ENCODE peak calls at places on chromosomes 6 and 20, in eight cellular contexts. K, G, Z, Y, Q, S, M and N are unnamed samples.

GRCh38 chr20:45779011-45779915 is 12.4 kb downstream of the WFDC3 start:
- DNase-seq in K (peak), G (peak), Z (peak), Y (peak), Q (peak), S (peak), M (peak), N (peak)

GRCh38 chr6:129981598-129981997 is 36.8 kb upstream of the L3MBTL3 start:
- DNase-seq in K (no peak), G (no peak), Z (peak), Y (no peak), Q (peak), S (no peak), M (no peak), N (no peak)

GRCh38 chr6:36827261-36828079 is 11.8 kb downstream of the CPNE5 start:
- DNase-seq in K (peak), G (peak), Z (peak), Y (peak), Q (peak), S (no peak), M (no peak), N (no peak)

GRCh38 chr6:6919173-6919572 is 188.6 kb upstream of the RREB1 start:
- DNase-seq in K (no peak), G (no peak), Z (no peak), Y (no peak), Q (no peak), S (no peak), M (no peak), N (no peak)

GRCh38 chr6:154236646-154237236 is 119.9 kb downstream of the IPCEF1 start:
- DNase-seq in K (no peak), G (no peak), Z (no peak), Y (no peak), Q (peak), S (no peak), M (no peak), N (no peak)

GRCh38 chr6:92150560-92150959 is 1268.8 kb downstream of the EPHA7 start:
- DNase-seq in K (no peak), G (no peak), Z (no peak), Y (no peak), Q (no peak), S (no peak), M (no peak), N (no peak)

GRCh38 chr6:70094156-70094555 is 208.7 kb downstream of the COL9A1 start:
- DNase-seq in K (no peak), G (no peak), Z (no peak), Y (no peak), Q (no peak), S (no peak), M (no peak), N (no peak)

GRCh38 chr6:112701201-112701600 is 354.1 kb downstream of the RFPL4B start:
- DNase-seq in K (peak), G (peak), Z (no peak), Y (no peak), Q (peak), S (no peak), M (no peak), N (peak)

GRCh38 chr6:105401247-105402089 is 1.4 kb downstream of the PREP start:
- DNase-seq in K (no peak), G (no peak), Z (no peak), Y (no peak), Q (peak), S (no peak), M (no peak), N (no peak)

GRCh38 chr6:118551063-118551672 is 3.1 kb downstream of the PLN start:
- DNase-seq in K (no peak), G (peak), Z (peak), Y (no peak), Q (peak), S (no peak), M (no peak), N (no peak)

GRCh38 chr6:123655520-123656306 is 19.0 kb upstream of the TRDN start:
- DNase-seq in K (no peak), G (no peak), Z (peak), Y (no peak), Q (no peak), S (no peak), M (no peak), N (no peak)

GRCh38 chr6:104705095-104705707 is 154.5 kb downstream of the HACE1 start:
- DNase-seq in K (no peak), G (peak), Z (peak), Y (peak), Q (peak), S (no peak), M (no peak), N (no peak)

GRCh38 chr6:47457370-47457769 is 20.2 kb upstream of the CD2AP start:
- DNase-seq in K (no peak), G (no peak), Z (no peak), Y (no peak), Q (no peak), S (no peak), M (no peak), N (no peak)

GRCh38 chr6:16108996-16109658 is 19.8 kb upstream of the MYLIP start:
- DNase-seq in K (no peak), G (no peak), Z (no peak), Y (peak), Q (no peak), S (no peak), M (peak), N (peak)

GRCh38 chr20:62529916-62530642 is 54.3 kb upstream of the GATA5 start:
- DNase-seq in K (no peak), G (no peak), Z (no peak), Y (no peak), Q (no peak), S (no peak), M (no peak), N (no peak)

GRCh38 chr6:140193269-140193668 is 818.8 kb upstream of the CITED2 start:
- DNase-seq in K (no peak), G (no peak), Z (no peak), Y (no peak), Q (no peak), S (no peak), M (no peak), N (no peak)

GRCh38 chr6:139519571-139520031 is 145.2 kb upstream of the CITED2 start:
- DNase-seq in K (no peak), G (no peak), Z (no peak), Y (no peak), Q (peak), S (no peak), M (no peak), N (no peak)

GRCh38 chr6:111769365-111770127 is 103.7 kb downstream of the FYN start:
- DNase-seq in K (no peak), G (no peak), Z (no peak), Y (no peak), Q (no peak), S (no peak), M (no peak), N (no peak)

GRCh38 chr6:101534386-101534785 is 140.9 kb downstream of the GRIK2 start:
- DNase-seq in K (no peak), G (peak), Z (no peak), Y (no peak), Q (peak), S (no peak), M (no peak), N (no peak)

GRCh38 chr6:24936641-24937317 is 1.0 kb upstream of the RIPOR2 start:
- DNase-seq in K (no peak), G (no peak), Z (peak), Y (no peak), Q (peak), S (no peak), M (no peak), N (no peak)

GRCh38 chr6:21423106-21423854 is 170.3 kb upstream of the SOX4 start:
- DNase-seq in K (no peak), G (no peak), Z (no peak), Y (no peak), Q (no peak), S (no peak), M (no peak), N (no peak)

GRCh38 chr6:44641344-44641743 is 253.8 kb downstream of the CDC5L start:
- DNase-seq in K (no peak), G (peak), Z (no peak), Y (no peak), Q (no peak), S (no peak), M (no peak), N (no peak)

GRCh38 chr6:145506554-145506953 is 228.8 kb downstream of the EPM2A start:
- DNase-seq in K (no peak), G (no peak), Z (no peak), Y (no peak), Q (no peak), S (no peak), M (no peak), N (no peak)

GRCh38 chr6:99613398-99613704 is 6.7 kb downstream of the PRDM13 start:
- DNase-seq in K (peak), G (no peak), Z (no peak), Y (peak), Q (peak), S (no peak), M (peak), N (no peak)

GRCh38 chr6:47061631-47062300 is 19.6 kb upstream of the ADGRF1 start:
- DNase-seq in K (no peak), G (peak), Z (peak), Y (peak), Q (no peak), S (no peak), M (no peak), N (no peak)

GRCh38 chr20:51236396-51236795 is 213.5 kb upstream of the KCNG1 start:
- DNase-seq in K (no peak), G (no peak), Z (no peak), Y (no peak), Q (peak), S (no peak), M (no peak), N (no peak)

GRCh38 chr6:142476446-142476845 is 174.6 kb downstream of the ADGRG6 start:
- DNase-seq in K (no peak), G (no peak), Z (no peak), Y (no peak), Q (no peak), S (no peak), M (no peak), N (no peak)

GRCh38 chr6:20678831-20679352 is 144.6 kb downstream of the CDKAL1 start:
- DNase-seq in K (no peak), G (no peak), Z (no peak), Y (no peak), Q (peak), S (no peak), M (no peak), N (no peak)

GRCh38 chr6:108113557-108114519 is 39.3 kb upstream of the OSTM1 start:
- DNase-seq in K (no peak), G (peak), Z (peak), Y (peak), Q (peak), S (no peak), M (peak), N (peak)

GRCh38 chr6:5592911-5593519 is 331.7 kb downstream of the FARS2 start:
- DNase-seq in K (no peak), G (no peak), Z (no peak), Y (no peak), Q (no peak), S (no peak), M (no peak), N (no peak)

GRCh38 chr20:62697468-62697912 is 11.1 kb upstream of the NTSR1 start:
- DNase-seq in K (no peak), G (no peak), Z (no peak), Y (no peak), Q (no peak), S (no peak), M (no peak), N (peak)

GRCh38 chr6:15522856-15523529 is 139.8 kb downstream of the DTNBP1 start:
- DNase-seq in K (no peak), G (no peak), Z (no peak), Y (no peak), Q (no peak), S (peak), M (no peak), N (no peak)

GRCh38 chr6:137165375-137166246 is 7.8 kb downstream of the IL22RA2 start:
- DNase-seq in K (no peak), G (no peak), Z (peak), Y (no peak), Q (no peak), S (no peak), M (no peak), N (peak)

DNA sequence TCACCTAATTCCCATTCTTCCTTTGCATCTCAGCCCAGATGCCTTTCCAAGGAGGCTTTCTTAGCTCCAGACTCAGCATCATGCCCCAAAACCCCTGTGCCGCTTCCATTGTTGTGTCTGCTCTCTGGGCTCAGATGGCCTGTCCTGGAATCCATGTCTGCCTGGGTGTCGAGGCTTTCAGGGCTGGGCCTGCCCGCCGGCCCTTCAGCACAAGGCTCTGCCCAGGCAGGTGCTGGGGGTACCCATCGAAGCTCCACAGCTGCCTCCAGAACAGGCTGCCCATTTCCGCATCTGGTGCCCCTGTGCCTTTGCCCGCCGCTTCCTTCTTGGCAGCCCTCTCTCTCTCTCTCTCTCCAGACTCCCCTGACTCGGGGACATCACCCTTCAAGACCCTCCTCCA is 1.2 kb downstream of the CPXM1 start:
- DNase-seq in K (no peak), G (no peak), Z (no peak), Y (no peak), Q (no peak), S (no peak), M (no peak), N (no peak)
- H3K27ac ChIP-seq in K (no peak), G (no peak), Z (no peak), Y (no peak), Q (no peak), S (no peak), M (no peak), N (no peak)

GRCh38 chr6:68343901-68344300 is 291.2 kb upstream of the ADGRB3 start:
- DNase-seq in K (no peak), G (peak), Z (peak), Y (no peak), Q (peak), S (no peak), M (no peak), N (peak)
- TF ChIP-seq CTCF in K (no peak), G (peak), Z (peak), Y (peak), Q (no peak), S (peak), M (peak), N (peak)

GRCh38 chr6:158686791-158687381 is 37.0 kb downstream of the SYTL3 start:
- DNase-seq in K (no peak), G (no peak), Z (no peak), Y (no peak), Q (no peak), S (no peak), M (no peak), N (no peak)

GRCh38 chr6:158684745-158685355 is 35.0 kb downstream of the SYTL3 start:
- DNase-seq in K (no peak), G (no peak), Z (no peak), Y (no peak), Q (no peak), S (no peak), M (no peak), N (no peak)

GRCh38 chr6:158684311-158684710 is 34.5 kb downstream of the SYTL3 start:
- DNase-seq in K (no peak), G (no peak), Z (no peak), Y (no peak), Q (no peak), S (no peak), M (no peak), N (no peak)

GRCh38 chr6:158687507-158687906 is 37.7 kb downstream of the SYTL3 start:
- DNase-seq in K (no peak), G (no peak), Z (no peak), Y (no peak), Q (no peak), S (no peak), M (no peak), N (no peak)

GRCh38 chr6:158686311-158686710 is 36.5 kb downstream of the SYTL3 start:
- DNase-seq in K (no peak), G (no peak), Z (no peak), Y (no peak), Q (no peak), S (no peak), M (peak), N (no peak)
- H3K4me3 ChIP-seq in K (no peak), G (no peak), Z (no peak), Y (no peak), Q (no peak), S (no peak), M (no peak), N (no peak)

DNA sequence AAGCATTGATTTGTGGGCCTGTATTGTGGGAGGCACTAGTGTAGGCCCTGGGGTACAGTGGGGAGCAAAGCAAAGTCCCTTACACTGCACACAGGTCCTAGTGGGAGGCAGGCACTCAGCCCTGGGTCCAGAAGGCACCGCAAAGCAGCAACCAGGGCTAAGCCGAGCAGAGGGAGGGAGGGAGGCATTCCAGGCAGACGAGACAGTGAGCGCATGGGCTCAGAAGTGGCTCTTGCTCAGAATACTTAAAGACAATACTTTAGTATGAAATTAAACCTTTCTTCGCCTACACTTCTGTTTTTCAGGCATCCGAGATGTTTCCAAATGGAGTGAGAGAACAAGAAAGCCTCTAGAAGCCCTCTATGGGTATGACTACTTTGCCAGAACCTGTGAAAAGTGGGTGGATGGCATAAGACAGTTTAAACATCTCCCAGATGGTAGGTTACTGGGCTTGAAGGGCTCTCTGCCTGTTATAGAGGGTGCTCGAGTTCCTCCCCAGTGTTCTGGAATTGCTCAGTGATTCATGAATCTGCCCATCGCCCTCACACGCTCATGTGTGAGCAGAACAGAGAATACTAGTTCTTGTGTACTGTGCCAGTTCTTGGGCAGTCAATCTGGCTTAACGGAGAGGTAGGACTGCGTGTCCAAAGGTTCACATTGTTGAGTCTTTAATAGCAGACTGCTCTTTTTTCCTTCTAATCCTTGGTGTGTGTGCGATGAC is 18.7 kb downstream of the BPHL start:
- DNase-seq in K (no peak), G (no peak), Z (no peak), Y (no peak), Q (peak), S (no peak), M (no peak), N (peak)
- H3K27ac ChIP-seq in K (peak), G (no peak), Z (no peak), Y (no peak), Q (no peak), S (no peak), M (no peak), N (peak)

DNA sequence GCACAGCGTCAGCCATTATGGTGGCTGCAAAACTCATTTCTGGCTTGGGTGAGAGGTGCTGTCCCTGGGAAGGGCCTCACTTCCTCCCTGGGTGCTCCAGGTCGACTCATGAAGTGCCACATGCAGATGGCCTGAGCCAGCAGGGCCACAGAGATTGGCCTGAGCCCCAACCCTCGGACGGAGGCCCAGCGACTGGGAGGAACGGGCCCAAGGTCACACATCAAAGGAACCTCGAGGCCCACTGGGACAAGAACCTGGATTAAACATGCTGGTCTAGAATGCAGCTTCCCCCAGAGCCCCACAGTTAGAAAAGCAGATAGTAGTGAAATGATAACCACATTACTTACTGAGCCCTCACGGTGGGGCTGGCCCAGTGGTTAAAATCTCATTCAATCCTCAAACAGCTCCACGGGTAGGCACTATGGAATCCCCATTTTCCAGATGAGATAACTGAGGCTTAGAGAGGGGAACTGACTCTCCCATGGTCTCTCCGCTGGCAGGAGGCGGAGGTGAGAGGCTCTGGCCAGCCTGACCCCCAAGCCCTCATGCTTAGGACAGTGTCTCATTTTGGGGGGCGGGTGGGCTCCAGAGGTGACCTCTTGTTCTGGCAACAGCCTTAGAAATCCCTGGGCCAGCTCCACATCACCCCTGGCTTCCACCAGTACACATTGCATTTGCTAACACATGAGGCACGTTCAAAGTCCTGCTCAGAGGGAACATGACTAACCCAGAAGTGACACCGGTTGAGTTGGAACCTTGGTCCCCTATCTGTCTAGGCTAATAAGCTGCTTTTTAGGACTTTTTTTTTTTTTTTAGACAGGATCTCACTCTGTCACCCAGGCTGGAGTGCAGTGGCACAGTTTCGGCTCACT is 53.0 kb downstream of the SRC start:
- DNase-seq in K (no peak), G (no peak), Z (no peak), Y (no peak), Q (no peak), S (no peak), M (no peak), N (no peak)
- TF ChIP-seq CTCF in K (no peak), G (peak), Z (no peak), Y (no peak), Q (no peak), S (no peak), M (no peak), N (no peak)

DNA sequence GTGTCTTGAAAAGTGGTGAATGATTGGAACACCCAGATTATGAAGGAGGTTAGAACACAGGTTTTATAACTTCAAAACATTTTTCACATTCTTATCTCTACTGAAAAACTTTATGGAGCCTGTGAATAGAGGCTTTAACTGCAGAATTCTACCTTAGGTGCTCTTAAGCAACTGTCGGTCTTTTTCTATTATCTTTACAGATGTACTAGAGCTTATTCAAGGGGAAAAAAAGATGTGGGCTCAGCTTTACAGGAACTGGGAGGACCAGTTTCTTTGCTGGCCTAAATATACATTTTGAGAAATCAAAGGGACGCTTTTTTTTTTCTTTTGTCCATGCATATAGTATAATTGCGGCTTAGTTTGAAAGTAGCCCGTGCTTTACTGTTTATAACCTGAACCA is 58.9 kb downstream of the UST start:
- DNase-seq in K (no peak), G (no peak), Z (no peak), Y (no peak), Q (no peak), S (no peak), M (no peak), N (no peak)
- H3K4me3 ChIP-seq in K (no peak), G (no peak), Z (no peak), Y (no peak), Q (no peak), S (no peak), M (no peak), N (no peak)

DNA sequence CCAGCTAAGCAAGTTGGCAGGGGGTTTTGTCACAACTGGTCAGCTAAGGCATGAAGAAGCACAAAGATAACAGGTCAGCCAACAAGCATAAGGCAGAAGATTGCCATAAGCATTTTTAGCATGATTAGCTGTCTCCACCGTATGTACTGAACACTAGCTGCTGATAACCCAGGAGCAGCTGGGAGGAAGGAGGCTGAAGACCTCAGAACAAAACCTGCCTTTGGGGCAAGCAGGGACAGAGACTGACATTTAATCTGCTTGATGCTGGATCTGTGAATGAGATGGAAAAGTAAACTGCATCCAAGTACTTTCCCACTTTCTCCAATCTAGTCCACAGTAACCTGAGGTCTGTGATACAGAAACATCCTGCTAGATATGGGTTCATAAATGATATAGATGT is 353.0 kb upstream of the MAP3K7 start:
- DNase-seq in K (no peak), G (no peak), Z (no peak), Y (no peak), Q (no peak), S (no peak), M (no peak), N (no peak)
- H3K27ac ChIP-seq in K (no peak), G (no peak), Z (no peak), Y (no peak), Q (no peak), S (no peak), M (no peak), N (no peak)

GRCh38 chr20:35360033-35360432 is 51.7 kb downstream of the UQCC1 start:
- DNase-seq in K (no peak), G (no peak), Z (peak), Y (no peak), Q (no peak), S (no peak), M (no peak), N (no peak)
- TF ChIP-seq CTCF in K (no peak), G (no peak), Z (no peak), Y (no peak), Q (no peak), S (no peak), M (no peak), N (no peak)